ENCODE peak calls at places on chromosomes 2 and 18, in five cellular contexts. W is neural crest cell; L is NCI-H2081; C is stimulated activated CD4-positive, alpha-beta T cell treated with anti-CD3 and anti-CD28 coated beads, Interleukin-1b, Interleukin-23, amount 100 ng/mL, for 24 hours; V is omental fat pad. T is an unnamed sample.

GRCh38 chr2:67974564-67975430 is 88.0 kb downstream of the C1D start:
- DNase-seq in V (no peak), L (no peak), W (no peak), C (no peak), T (no peak)

GRCh38 chr2:101124061-101124460 is 27.1 kb downstream of the TBC1D8 start:
- DNase-seq in C (no peak), L (no peak), W (no peak), V (no peak), T (no peak)

GRCh38 chr18:59008302-59008974 is 131.2 kb upstream of the SEC11C start:
- DNase-seq in V (no peak), W (no peak), L (no peak), C (no peak), T (no peak)

GRCh38 chr2:127225186-127225960 is 5.3 kb upstream of the CYP27C1 start:
- DNase-seq in C (no peak), W (no peak), V (no peak), L (no peak), T (no peak)

GRCh38 chr2:171248205-171248662 is 87.5 kb upstream of the TLK1 start:
- DNase-seq in V (no peak), C (no peak), W (no peak), L (no peak), T (no peak)

GRCh38 chr2:221779614-221780067 is 207.5 kb upstream of the EPHA4 start:
- DNase-seq in W (no peak), C (no peak), L (no peak), V (no peak), T (no peak)

GRCh38 chr2:11050565-11050964 is 104.7 kb upstream of the SLC66A3 start:
- DNase-seq in V (no peak), C (no peak), L (no peak), W (no peak), T (no peak)

GRCh38 chr2:211351998-211352397 is 795.6 kb downstream of the CPS1 start:
- DNase-seq in W (no peak), L (no peak), V (no peak), C (no peak), T (no peak)

GRCh38 chr18:468841-469796 is 31.4 kb downstream of the COLEC12 start:
- DNase-seq in C (no peak), W (no peak), L (peak), V (no peak), T (no peak)

GRCh38 chr2:71927757-71928715 is 219.6 kb downstream of the CYP26B1 start:
- DNase-seq in C (no peak), W (no peak), L (no peak), V (no peak), T (no peak)

GRCh38 chr2:46943881-46944798 is 28.5 kb upstream of the MCFD2 start:
- DNase-seq in W (no peak), C (peak), V (no peak), L (no peak), T (no peak)

GRCh38 chr2:200695178-200695930 is 109.5 kb downstream of the AOX1 start:
- DNase-seq in L (no peak), V (no peak), C (no peak), W (no peak), T (no peak)

GRCh38 chr2:222049946-222050345 is 248.9 kb downstream of the PAX3 start:
- DNase-seq in V (no peak), L (no peak), W (no peak), C (no peak), T (no peak)

GRCh38 chr2:25955036-25955435 is 27.3 kb downstream of the KIF3C start:
- DNase-seq in C (no peak), V (no peak), L (no peak), W (no peak), T (no peak)

T was measured in NCI-H1048.